ENCODE peak calls at places on chromosomes 13 and 19, in seven cellular contexts. F, J, N, W, Z, I and Q are unnamed samples. For H3K4me1, the result is how much of the 10 kb centered on the place peaks cover.

GRCh38 chr13:68019901-68020300 is 789.8 kb upstream of the PCDH9 start:
- DNase-seq in F (no peak), J (no peak), N (no peak), W (no peak), Z (no peak), I (no peak), Q (no peak)

GRCh38 chr19:29578349-29578748 is 27.7 kb upstream of the POP4 start:
- DNase-seq in F (no peak), J (no peak), N (no peak), W (no peak), Z (no peak), I (no peak), Q (no peak)

GRCh38 chr19:48954595-48955307 is at the start of gene BAX:
- DNase-seq in F (peak), J (peak), N (peak), W (peak), Z (peak), I (peak), Q (peak)

GRCh38 chr19:8367327-8368001 is 3.5 kb downstream of the ANGPTL4 start:
- DNase-seq in F (no peak), J (peak), N (peak), W (peak), Z (peak), I (peak), Q (peak)

GRCh38 chr13:41842029-41842428 is 118.9 kb downstream of the VWA8 start:
- DNase-seq in F (no peak), J (no peak), N (no peak), W (peak), Z (no peak), I (no peak), Q (no peak)

GRCh38 chr19:50719566-50719965 is at the start of gene SHANK1:
- DNase-seq in F (no peak), J (no peak), N (no peak), W (peak), Z (no peak), I (no peak), Q (no peak)

GRCh38 chr19:18912933-18913332 is 6.3 kb downstream of the COPE start:
- DNase-seq in F (no peak), J (no peak), N (no peak), W (no peak), Z (no peak), I (no peak), Q (no peak)

GRCh38 chr19:41321600-41322270 is 11.8 kb downstream of the CCDC97 start:
- DNase-seq in F (no peak), J (no peak), N (no peak), W (peak), Z (peak), I (peak), Q (peak)

GRCh38 chr13:93752506-93752905 is 525.9 kb downstream of the GPC6 start:
- DNase-seq in F (no peak), J (no peak), N (no peak), W (no peak), Z (no peak), I (no peak), Q (no peak)

GRCh38 chr13:93558637-93559036 is 332.0 kb downstream of the GPC6 start:
- DNase-seq in F (no peak), J (no peak), N (no peak), W (no peak), Z (no peak), I (no peak), Q (no peak)

GRCh38 chr19:36939153-36939552 is 23.0 kb downstream of the ZNF568 start:
- DNase-seq in F (no peak), J (no peak), N (no peak), W (peak), Z (no peak), I (peak), Q (no peak)

GRCh38 chr19:11560404-11560988 is 1.5 kb upstream of the ELOF1 start:
- DNase-seq in F (peak), J (no peak), N (peak), W (peak), Z (no peak), I (peak), Q (no peak)

GRCh38 chr13:42615691-42616090 is 41.7 kb downstream of the TNFSF11 start:
- DNase-seq in F (no peak), J (no peak), N (no peak), W (no peak), Z (no peak), I (no peak), Q (no peak)

GRCh38 chr19:7911509-7912143 is 3.0 kb upstream of the TGFBR3L start:
- DNase-seq in F (no peak), J (no peak), N (no peak), W (no peak), Z (no peak), I (no peak), Q (no peak)

GRCh38 chr13:23201870-23202269 is 21.1 kb downstream of the SGCG start:
- DNase-seq in F (no peak), J (no peak), N (no peak), W (no peak), Z (no peak), I (no peak), Q (no peak)

GRCh38 chr13:97191615-97192014 is 30.5 kb upstream of the MBNL2 start:
- DNase-seq in F (no peak), J (no peak), N (no peak), W (no peak), Z (no peak), I (no peak), Q (no peak)

GRCh38 chr19:3942790-3943409 is 10.0 kb downstream of the NMRK2 start:
- DNase-seq in F (no peak), J (peak), N (no peak), W (no peak), Z (no peak), I (no peak), Q (no peak)

GRCh38 chr13:39111145-39111544 is 72.9 kb downstream of the NHLRC3 start:
- DNase-seq in F (no peak), J (no peak), N (no peak), W (no peak), Z (no peak), I (no peak), Q (no peak)

GRCh38 chr13:48975101-48975925 is at the start of gene FNDC3A:
- DNase-seq in F (no peak), J (no peak), N (peak), W (peak), Z (peak), I (peak), Q (peak)

GRCh38 chr13:40565282-40566148 is 100.9 kb downstream of the FOXO1 start:
- DNase-seq in F (no peak), J (no peak), N (no peak), W (no peak), Z (no peak), I (no peak), Q (no peak)

GRCh38 chr13:40433577-40433976 is 232.9 kb downstream of the FOXO1 start:
- DNase-seq in F (no peak), J (no peak), N (peak), W (no peak), Z (no peak), I (no peak), Q (no peak)

GRCh38 chr19:35908010-35908441 is at the start of gene TYROBP:
- DNase-seq in F (no peak), J (no peak), N (peak), W (no peak), Z (peak), I (no peak), Q (peak)

GRCh38 chr19:7888145-7888825 is at the start of gene LRRC8E:
- DNase-seq in F (peak), J (no peak), N (peak), W (peak), Z (peak), I (peak), Q (peak)

GRCh38 chr13:107867701-107868661 is 347.4 kb downstream of the LIG4 start:
- DNase-seq in F (no peak), J (no peak), N (no peak), W (peak), Z (no peak), I (peak), Q (peak)

GRCh38 chr19:35013047-35013819 is 13.1 kb downstream of the GRAMD1A start:
- DNase-seq in F (peak), J (peak), N (peak), W (peak), Z (peak), I (peak), Q (peak)

GRCh38 chr13:73216381-73216831 is 157.6 kb downstream of the KLF5 start:
- DNase-seq in F (no peak), J (no peak), N (no peak), W (peak), Z (no peak), I (no peak), Q (no peak)

GRCh38 chr13:20457670-20458069 is 68.0 kb downstream of the CRYL1 start:
- DNase-seq in F (no peak), J (no peak), N (no peak), W (no peak), Z (no peak), I (no peak), Q (no peak)

GRCh38 chr19:8332976-8333770 is 9.9 kb downstream of the KANK3 start:
- DNase-seq in F (no peak), J (no peak), N (no peak), W (no peak), Z (no peak), I (no peak), Q (no peak)

GRCh38 chr19:32718286-32718685 is 1.3 kb upstream of the TDRD12 start:
- DNase-seq in F (no peak), J (no peak), N (no peak), W (no peak), Z (no peak), I (no peak), Q (no peak)

GRCh38 chr13:86446311-86446710 is 647.1 kb upstream of the SLITRK6 start:
- DNase-seq in F (peak), J (no peak), N (no peak), W (no peak), Z (no peak), I (peak), Q (no peak)

GRCh38 chr13:93262729-93263128 is 36.1 kb downstream of the GPC6 start:
- DNase-seq in F (no peak), J (no peak), N (no peak), W (no peak), Z (no peak), I (no peak), Q (no peak)

GRCh38 chr19:38561658-38562057 is 56.1 kb downstream of the MAP4K1 start:
- DNase-seq in F (no peak), J (no peak), N (no peak), W (no peak), Z (no peak), I (no peak), Q (no peak)

GRCh38 chr19:38565686-38566105 is 52.1 kb downstream of the MAP4K1 start:
- DNase-seq in F (no peak), J (no peak), N (no peak), W (no peak), Z (no peak), I (no peak), Q (no peak)

GRCh38 chr19:38562096-38562495 is 55.7 kb downstream of the MAP4K1 start:
- DNase-seq in F (no peak), J (no peak), N (no peak), W (no peak), Z (no peak), I (no peak), Q (no peak)

GRCh38 chr19:38563475-38563874 is 54.3 kb downstream of the MAP4K1 start:
- DNase-seq in F (no peak), J (no peak), N (no peak), W (no peak), Z (no peak), I (no peak), Q (no peak)

GRCh38 chr19:38564981-38565685 is 52.6 kb downstream of the MAP4K1 start:
- DNase-seq in F (no peak), J (no peak), N (no peak), W (peak), Z (no peak), I (no peak), Q (no peak)
- H3K4me1 ChIP-seq in F (under half), J (under half), N (under half), W (under half), Z (under half), I (under half), Q (under half)

GRCh38 chr13:100131863-100132574 is 43.1 kb downstream of the PCCA start:
- DNase-seq in F (no peak), J (no peak), N (no peak), W (peak), Z (no peak), I (peak), Q (no peak)

GRCh38 chr13:100130092-100130491 is 41.2 kb downstream of the PCCA start:
- DNase-seq in F (no peak), J (no peak), N (no peak), W (peak), Z (no peak), I (peak), Q (no peak)

GRCh38 chr13:100129605-100130004 is 40.7 kb downstream of the PCCA start:
- DNase-seq in F (peak), J (no peak), N (no peak), W (no peak), Z (no peak), I (peak), Q (no peak)

GRCh38 chr13:100128838-100129237 is 39.9 kb downstream of the PCCA start:
- DNase-seq in F (no peak), J (no peak), N (no peak), W (no peak), Z (no peak), I (no peak), Q (no peak)

DNA sequence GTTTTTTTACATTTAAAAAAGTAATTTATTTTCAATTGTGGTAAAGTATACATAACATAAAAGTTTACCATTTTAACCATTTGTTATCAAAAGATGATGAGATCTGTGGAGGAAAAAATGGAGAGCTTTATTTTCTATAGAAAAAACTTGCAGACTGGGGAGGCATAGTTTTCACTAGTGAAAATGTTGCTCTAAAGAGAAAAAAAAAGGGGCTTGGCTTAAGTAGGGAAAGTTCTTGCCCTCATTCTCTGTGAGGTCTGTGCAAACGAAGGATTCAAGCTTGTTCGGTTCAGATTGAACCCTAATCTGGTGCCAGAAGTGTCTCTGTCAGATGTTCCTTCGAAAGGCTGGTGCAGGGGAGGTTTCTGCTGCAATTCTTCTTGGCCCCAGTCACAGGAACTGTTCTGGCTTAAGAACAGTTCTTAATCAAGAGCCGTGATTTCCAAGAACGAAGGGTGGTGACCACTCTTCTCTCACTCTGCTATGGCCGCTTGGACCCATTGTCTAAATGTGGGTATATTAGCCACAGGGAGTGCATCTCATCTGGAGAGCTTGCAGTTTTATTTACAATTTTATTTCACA is 42.1 kb downstream of the PCCA start:
- DNase-seq in F (no peak), J (no peak), N (no peak), W (no peak), Z (no peak), I (no peak), Q (no peak)
- H3K4me1 ChIP-seq in F (under half), J (under half), N (under half), W (under half), Z (under half), I (under half), Q (under half)

GRCh38 chr19:45778010-45778671 is 4.1 kb downstream of the DMPK start:
- DNase-seq in F (no peak), J (no peak), N (no peak), W (no peak), Z (no peak), I (no peak), Q (no peak)
- H3K4me1 ChIP-seq in F (under half), J (under half), N (under half), W (under half), Z (under half), I (under half), Q (under half)

GRCh38 chr19:2059422-2060201 is 8.6 kb upstream of the MKNK2 start:
- DNase-seq in F (no peak), J (peak), N (peak), W (peak), Z (peak), I (peak), Q (peak)
- H3K4me1 ChIP-seq in F (under half), J (half or more), N (half or more), W (under half), Z (under half), I (under half), Q (under half)